ENCODE peak calls at places on chromosomes 16 and 17, in seven cellular contexts. I is stomach, Z is AG04449, P is SK-N-MC, L is brain microvascular endothelial cell, E is left ventricle myocardium inferior, J is GM12865. R is an unnamed sample.

GRCh38 chr17:1711804-1712203 is 1.6 kb upstream of the TLCD2 start:
- DNase-seq in I (no peak), Z (no peak), P (no peak), L (no peak), E (no peak), J (no peak), R (no peak)

GRCh38 chr16:13112639-13113038 is 211.2 kb downstream of the SHISA9 start:
- DNase-seq in I (no peak), Z (no peak), P (no peak), L (no peak), E (no peak), J (no peak), R (no peak)

GRCh38 chr17:63950940-63951907 is 19.1 kb upstream of the CD79B start:
- DNase-seq in I (peak), Z (no peak), P (no peak), L (no peak), E (no peak), J (peak), R (no peak)

GRCh38 chr16:49003022-49003421 is 278.6 kb downstream of the CBLN1 start:
- DNase-seq in I (no peak), Z (no peak), P (no peak), L (no peak), E (no peak), J (no peak), R (no peak)

GRCh38 chr17:6028294-6028693 is 41.9 kb upstream of the WSCD1 start:
- DNase-seq in I (no peak), Z (no peak), P (no peak), L (no peak), E (no peak), J (no peak), R (no peak)

GRCh38 chr17:40349477-40350409 is 14.8 kb downstream of the GJD3 start:
- DNase-seq in I (peak), Z (no peak), P (no peak), L (no peak), E (peak), J (no peak), R (no peak)

GRCh38 chr17:11296994-11297393 is 56.0 kb downstream of the SHISA6 start:
- DNase-seq in I (no peak), Z (no peak), P (no peak), L (no peak), E (no peak), J (peak), R (no peak)

GRCh38 chr17:31690118-31690517 is 168.9 kb downstream of the COPRS start:
- DNase-seq in I (no peak), Z (no peak), P (no peak), L (no peak), E (no peak), J (no peak), R (no peak)

GRCh38 chr16:12568438-12568837 is 235.2 kb downstream of the CPPED1 start:
- DNase-seq in I (no peak), Z (no peak), P (no peak), L (no peak), E (no peak), J (no peak), R (no peak)

GRCh38 chr17:77802811-77803220 is 155.7 kb upstream of the TNRC6C start:
- DNase-seq in I (no peak), Z (no peak), P (no peak), L (peak), E (no peak), J (no peak), R (no peak)

GRCh38 chr17:41271858-41272257 is 3.6 kb upstream of the KRTAP9-7 start:
- DNase-seq in I (no peak), Z (no peak), P (no peak), L (no peak), E (no peak), J (no peak), R (no peak)

GRCh38 chr16:11816123-11816522 is 19.1 kb upstream of the ZC3H7A start:
- DNase-seq in I (no peak), Z (no peak), P (no peak), L (no peak), E (no peak), J (no peak), R (no peak)

GRCh38 chr16:11076259-11077018 is 132.1 kb downstream of the CLEC16A start:
- DNase-seq in I (no peak), Z (no peak), P (no peak), L (no peak), E (no peak), J (peak), R (no peak)

GRCh38 chr16:54055864-54056263 is 230.7 kb downstream of the IRX3 start:
- DNase-seq in I (no peak), Z (no peak), P (no peak), L (no peak), E (no peak), J (no peak), R (no peak)

GRCh38 chr16:57536306-57537193 is at the start of gene CCDC102A:
- DNase-seq in I (peak), Z (no peak), P (no peak), L (no peak), E (peak), J (peak), R (no peak)

GRCh38 chr17:74114881-74115470 is 88.5 kb upstream of the RPL38 start:
- DNase-seq in I (no peak), Z (no peak), P (no peak), L (no peak), E (no peak), J (no peak), R (no peak)

GRCh38 chr16:30490210-30490609 is 17.7 kb downstream of the ITGAL start:
- DNase-seq in I (no peak), Z (no peak), P (no peak), L (no peak), E (no peak), J (no peak), R (no peak)
- H3K4me3 ChIP-seq in I (no peak), Z (no peak), P (no peak), L (no peak), E (no peak), J (no peak), R (no peak)

GRCh38 chr17:45150911-45151809 is 2.9 kb downstream of the HEXIM1 start:
- DNase-seq in I (no peak), Z (no peak), P (no peak), L (no peak), E (no peak), J (no peak), R (no peak)
- H3K4me3 ChIP-seq in I (peak), Z (peak), P (peak), L (peak), E (peak), J (peak), R (peak)

DNA sequence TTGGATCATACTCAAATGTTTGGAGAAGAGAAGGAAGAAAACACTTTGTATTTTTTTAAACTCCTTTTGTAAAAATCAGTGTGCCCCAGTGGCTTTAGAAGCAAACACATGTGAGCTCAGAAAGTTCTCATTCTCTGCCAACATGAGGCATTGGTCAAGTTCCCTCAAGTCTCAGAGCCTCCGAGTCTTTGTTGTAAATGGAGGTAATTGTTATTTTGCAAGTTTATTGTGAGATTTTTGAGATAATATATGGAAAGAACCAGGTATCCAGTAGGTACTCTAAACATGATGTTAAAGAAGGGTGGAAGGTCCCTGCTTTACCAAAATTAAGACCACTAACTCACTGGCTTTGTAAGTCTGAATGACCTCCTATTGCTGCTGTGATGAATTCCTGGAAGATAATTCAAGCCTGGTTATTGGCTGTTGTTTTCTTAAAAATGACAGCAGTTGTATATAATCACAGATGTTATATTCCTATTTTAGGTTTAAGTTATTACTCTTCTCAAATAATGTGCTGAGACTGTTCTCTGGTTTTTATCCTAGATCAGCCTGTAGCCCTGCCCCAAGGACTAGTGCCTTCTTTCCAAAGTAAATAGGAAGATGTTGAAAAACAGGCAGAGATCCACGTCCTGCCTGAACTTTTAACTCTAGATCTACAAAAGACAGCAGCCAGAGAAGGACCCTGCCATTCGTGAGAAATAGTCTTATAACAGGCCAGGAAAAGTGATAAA is 2.4 kb downstream of the HLF start:
- DNase-seq in I (no peak), Z (no peak), P (no peak), L (no peak), E (no peak), J (no peak), R (no peak)
- H3K4me3 ChIP-seq in I (peak), Z (no peak), P (no peak), L (no peak), E (peak), J (no peak), R (no peak)

GRCh38 chr17:80328620-80329380 is 68.1 kb downstream of the RNF213 start:
- DNase-seq in I (no peak), Z (no peak), P (no peak), L (no peak), E (no peak), J (no peak), R (no peak)
- H3K4me3 ChIP-seq in I (no peak), Z (no peak), P (no peak), L (no peak), E (no peak), J (no peak), R (no peak)

DNA sequence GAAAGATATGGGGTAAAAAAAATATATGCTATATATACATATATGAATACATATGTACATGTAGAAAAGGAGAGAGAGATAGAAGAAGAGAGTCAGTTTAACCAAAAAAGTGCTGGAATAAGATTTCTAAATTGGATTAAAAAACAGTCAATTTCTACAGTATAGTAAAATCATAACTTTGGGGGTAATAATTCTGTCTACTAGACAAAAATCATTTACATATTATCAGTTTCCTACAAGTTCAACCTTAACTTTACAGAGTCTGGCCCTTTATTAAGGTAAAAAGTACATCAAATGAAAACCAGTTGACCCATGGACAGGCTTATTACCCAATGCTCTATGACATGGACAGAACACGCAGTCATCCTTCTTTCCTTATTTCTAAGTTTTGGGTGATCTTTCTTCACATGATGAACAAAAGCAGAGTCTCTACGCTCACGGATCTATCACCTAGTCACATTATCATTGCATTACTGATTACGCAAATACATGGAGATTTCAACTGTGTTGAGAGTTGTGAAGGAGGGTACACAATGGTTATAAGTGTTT is 63.9 kb upstream of the SMIM36 start:
- DNase-seq in I (no peak), Z (no peak), P (no peak), L (no peak), E (no peak), J (no peak), R (no peak)
- H3K4me3 ChIP-seq in I (no peak), Z (no peak), P (no peak), L (no peak), E (no peak), J (no peak), R (no peak)

GRCh38 chr17:4795168-4795567 is 796 bp upstream of the PSMB6 start:
- DNase-seq in I (no peak), Z (no peak), P (no peak), L (no peak), E (no peak), J (no peak), R (no peak)
- H3K4me3 ChIP-seq in I (no peak), Z (no peak), P (no peak), L (no peak), E (peak), J (no peak), R (no peak)

R was measured in AG04450.